ENCODE peak calls at places on chromosomes 7 and 10, in five cellular contexts. One of them, this sample, is unnamed. For H3K4me1, the result is how much of the 10 kb centered on the place peaks cover.

GRCh38 chr7:157526604-157527003 is 189.8 kb downstream of the DNAJB6 start:
- DNase-seq in NT2/D1: no peak
- DNase-seq in lung: no peak
- DNase-seq in naive thymus-derived CD4-positive, alpha-beta T cell: no peak
- DNase-seq in SJSA1: peak
- DNase-seq in this sample: no peak

GRCh38 chr10:57993302-57993701 is 274.4 kb downstream of the IPMK start:
- DNase-seq in NT2/D1: no peak
- DNase-seq in lung: no peak
- DNase-seq in naive thymus-derived CD4-positive, alpha-beta T cell: no peak
- DNase-seq in SJSA1: no peak
- DNase-seq in this sample: no peak

GRCh38 chr10:119517235-119518141 is 25.0 kb downstream of the RGS10 start:
- DNase-seq in NT2/D1: no peak
- DNase-seq in lung: no peak
- DNase-seq in naive thymus-derived CD4-positive, alpha-beta T cell: no peak
- DNase-seq in SJSA1: peak
- DNase-seq in this sample: no peak

GRCh38 chr7:100745184-100745583 is 11.8 kb downstream of the ZAN start:
- DNase-seq in NT2/D1: no peak
- DNase-seq in lung: no peak
- DNase-seq in naive thymus-derived CD4-positive, alpha-beta T cell: no peak
- DNase-seq in SJSA1: peak
- DNase-seq in this sample: no peak

GRCh38 chr10:99292159-99292558 is 37.0 kb upstream of the CNNM1 start:
- DNase-seq in NT2/D1: no peak
- DNase-seq in lung: no peak
- DNase-seq in naive thymus-derived CD4-positive, alpha-beta T cell: no peak
- DNase-seq in SJSA1: peak
- DNase-seq in this sample: no peak

GRCh38 chr7:135670179-135670578 is 7.9 kb downstream of the STMP1 start:
- DNase-seq in NT2/D1: no peak
- DNase-seq in lung: no peak
- DNase-seq in naive thymus-derived CD4-positive, alpha-beta T cell: no peak
- DNase-seq in SJSA1: no peak
- DNase-seq in this sample: no peak

GRCh38 chr7:140358771-140359095 is 39.6 kb downstream of the SLC37A3 start:
- DNase-seq in NT2/D1: no peak
- DNase-seq in lung: no peak
- DNase-seq in naive thymus-derived CD4-positive, alpha-beta T cell: no peak
- DNase-seq in SJSA1: no peak
- DNase-seq in this sample: no peak

GRCh38 chr7:144835166-144835611 is 664 bp downstream of the TPK1 start:
- DNase-seq in NT2/D1: no peak
- DNase-seq in lung: peak
- DNase-seq in naive thymus-derived CD4-positive, alpha-beta T cell: no peak
- DNase-seq in SJSA1: no peak
- DNase-seq in this sample: peak

GRCh38 chr7:99290980-99291607 is 18.5 kb downstream of the MYH16 start:
- DNase-seq in NT2/D1: no peak
- DNase-seq in lung: no peak
- DNase-seq in naive thymus-derived CD4-positive, alpha-beta T cell: no peak
- DNase-seq in SJSA1: no peak
- DNase-seq in this sample: peak

GRCh38 chr7:44608916-44609648 is 2.7 kb downstream of the OGDH start:
- DNase-seq in NT2/D1: peak
- DNase-seq in lung: no peak
- DNase-seq in naive thymus-derived CD4-positive, alpha-beta T cell: no peak
- DNase-seq in SJSA1: no peak
- DNase-seq in this sample: no peak

GRCh38 chr10:76070861-76071260 is 639.4 kb downstream of the LRMDA start:
- DNase-seq in NT2/D1: no peak
- DNase-seq in lung: no peak
- DNase-seq in naive thymus-derived CD4-positive, alpha-beta T cell: no peak
- DNase-seq in SJSA1: no peak
- DNase-seq in this sample: no peak

GRCh38 chr10:71980181-71981023 is 16.2 kb downstream of the CHST3 start:
- DNase-seq in NT2/D1: no peak
- DNase-seq in lung: no peak
- DNase-seq in naive thymus-derived CD4-positive, alpha-beta T cell: no peak
- DNase-seq in SJSA1: no peak
- DNase-seq in this sample: no peak

GRCh38 chr10:85601526-85601925 is 765.1 kb downstream of the GRID1 start:
- DNase-seq in NT2/D1: no peak
- DNase-seq in lung: no peak
- DNase-seq in naive thymus-derived CD4-positive, alpha-beta T cell: no peak
- DNase-seq in SJSA1: peak
- DNase-seq in this sample: no peak

GRCh38 chr10:17425584-17426262 is 28.7 kb downstream of the ST8SIA6 start:
- DNase-seq in NT2/D1: no peak
- DNase-seq in lung: no peak
- DNase-seq in naive thymus-derived CD4-positive, alpha-beta T cell: no peak
- DNase-seq in SJSA1: no peak
- DNase-seq in this sample: no peak

GRCh38 chr7:137958593-137959431 is 43.1 kb downstream of the CREB3L2 start:
- DNase-seq in NT2/D1: no peak
- DNase-seq in lung: no peak
- DNase-seq in naive thymus-derived CD4-positive, alpha-beta T cell: no peak
- DNase-seq in SJSA1: no peak
- DNase-seq in this sample: no peak

GRCh38 chr7:24978837-24979469 is 1.0 kb downstream of the OSBPL3 start:
- DNase-seq in NT2/D1: peak
- DNase-seq in lung: peak
- DNase-seq in naive thymus-derived CD4-positive, alpha-beta T cell: no peak
- DNase-seq in SJSA1: no peak
- DNase-seq in this sample: no peak
- H3K4me1 ChIP-seq in NT2/D1: under half
- H3K4me1 ChIP-seq in lung: under half
- H3K4me1 ChIP-seq in naive thymus-derived CD4-positive, alpha-beta T cell: under half
- H3K4me1 ChIP-seq in SJSA1: under half
- H3K4me1 ChIP-seq in this sample: under half

GRCh38 chr10:50600286-50600685 is 23.5 kb downstream of the SGMS1 start:
- DNase-seq in NT2/D1: no peak
- DNase-seq in lung: no peak
- DNase-seq in naive thymus-derived CD4-positive, alpha-beta T cell: no peak
- DNase-seq in SJSA1: no peak
- DNase-seq in this sample: no peak
- H3K4me1 ChIP-seq in NT2/D1: under half
- H3K4me1 ChIP-seq in lung: half or more
- H3K4me1 ChIP-seq in naive thymus-derived CD4-positive, alpha-beta T cell: under half
- H3K4me1 ChIP-seq in SJSA1: under half
- H3K4me1 ChIP-seq in this sample: under half

GRCh38 chr10:132450825-132451505 is 54.0 kb downstream of the PWWP2B start:
- DNase-seq in NT2/D1: no peak
- DNase-seq in lung: no peak
- DNase-seq in naive thymus-derived CD4-positive, alpha-beta T cell: no peak
- DNase-seq in SJSA1: no peak
- DNase-seq in this sample: no peak
- H3K4me1 ChIP-seq in NT2/D1: under half
- H3K4me1 ChIP-seq in lung: under half
- H3K4me1 ChIP-seq in naive thymus-derived CD4-positive, alpha-beta T cell: under half
- H3K4me1 ChIP-seq in SJSA1: under half
- H3K4me1 ChIP-seq in this sample: under half

DNA sequence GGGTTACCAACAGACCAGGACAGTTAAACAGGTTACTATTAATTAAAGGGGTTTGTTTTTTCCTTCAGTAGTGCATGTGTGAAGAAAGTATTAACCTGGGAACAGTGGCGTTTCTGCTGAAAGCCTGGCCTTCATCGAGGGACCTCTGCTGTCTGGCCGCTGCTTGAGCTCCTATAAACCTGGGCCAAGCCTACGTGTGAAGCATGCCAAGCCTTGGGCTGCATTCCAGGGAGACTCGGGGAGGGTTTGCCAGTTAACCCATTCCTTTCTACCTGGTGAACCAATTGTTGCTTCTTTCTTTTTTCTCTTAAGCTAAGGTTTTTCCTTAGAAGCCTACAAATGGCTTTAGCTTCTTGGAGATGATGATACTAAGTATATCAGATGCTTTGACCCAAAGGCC is 23.6 kb downstream of the PFKP start:
- DNase-seq in NT2/D1: no peak
- DNase-seq in lung: peak
- DNase-seq in naive thymus-derived CD4-positive, alpha-beta T cell: no peak
- DNase-seq in SJSA1: no peak
- DNase-seq in this sample: peak
- H3K4me1 ChIP-seq in NT2/D1: under half
- H3K4me1 ChIP-seq in lung: under half
- H3K4me1 ChIP-seq in naive thymus-derived CD4-positive, alpha-beta T cell: under half
- H3K4me1 ChIP-seq in SJSA1: half or more
- H3K4me1 ChIP-seq in this sample: under half

GRCh38 chr10:15796762-15797161 is 63.5 kb downstream of the MINDY3 start:
- DNase-seq in NT2/D1: no peak
- DNase-seq in lung: no peak
- DNase-seq in naive thymus-derived CD4-positive, alpha-beta T cell: no peak
- DNase-seq in SJSA1: no peak
- DNase-seq in this sample: no peak
- H3K4me1 ChIP-seq in NT2/D1: under half
- H3K4me1 ChIP-seq in lung: under half
- H3K4me1 ChIP-seq in naive thymus-derived CD4-positive, alpha-beta T cell: under half
- H3K4me1 ChIP-seq in SJSA1: under half
- H3K4me1 ChIP-seq in this sample: under half

DNA sequence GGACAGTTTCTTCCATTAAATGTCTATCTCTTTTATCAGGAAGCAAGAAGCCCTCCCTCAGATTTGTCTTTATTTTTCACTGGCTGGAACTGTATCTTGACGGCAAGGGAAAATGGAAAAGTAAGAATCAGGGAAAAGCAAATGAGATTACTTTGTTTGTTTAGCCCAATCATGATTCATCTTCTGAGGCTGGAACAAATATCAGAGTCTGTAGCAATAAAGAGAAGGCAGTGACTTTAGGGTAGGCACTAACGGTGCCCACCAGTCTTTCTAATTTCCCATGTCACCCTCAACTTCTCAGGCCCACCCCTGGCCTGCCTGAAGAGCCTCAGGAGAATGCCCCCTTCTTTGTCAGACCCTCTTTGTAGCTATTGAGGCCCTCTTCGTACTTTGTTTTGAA is 36.3 kb upstream of the GOLGA7B start:
- DNase-seq in NT2/D1: no peak
- DNase-seq in lung: no peak
- DNase-seq in naive thymus-derived CD4-positive, alpha-beta T cell: no peak
- DNase-seq in SJSA1: no peak
- DNase-seq in this sample: no peak
- H3K4me1 ChIP-seq in NT2/D1: under half
- H3K4me1 ChIP-seq in lung: under half
- H3K4me1 ChIP-seq in naive thymus-derived CD4-positive, alpha-beta T cell: under half
- H3K4me1 ChIP-seq in SJSA1: under half
- H3K4me1 ChIP-seq in this sample: under half

DNA sequence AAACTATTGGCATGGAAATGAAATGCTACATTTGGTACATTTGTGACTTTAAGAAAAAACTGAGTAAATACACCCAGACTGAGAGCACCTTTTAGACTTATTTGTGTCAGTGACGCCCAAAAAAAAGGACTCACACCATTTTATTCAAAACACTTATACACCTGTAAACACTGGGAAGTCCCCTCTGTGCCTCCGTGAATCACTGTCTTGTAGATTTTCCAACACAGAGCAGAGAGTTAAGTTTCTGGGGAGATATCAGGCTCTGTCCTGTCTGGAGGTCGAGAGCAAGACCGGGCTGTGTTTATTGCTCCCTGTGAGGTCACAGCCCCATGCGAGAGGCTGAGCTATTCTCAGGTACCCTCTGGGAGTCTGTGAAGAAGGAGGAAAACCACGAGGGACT is 60.7 kb upstream of the TM9SF3 start:
- DNase-seq in NT2/D1: no peak
- DNase-seq in lung: no peak
- DNase-seq in naive thymus-derived CD4-positive, alpha-beta T cell: no peak
- DNase-seq in SJSA1: no peak
- DNase-seq in this sample: no peak
- H3K4me1 ChIP-seq in NT2/D1: under half
- H3K4me1 ChIP-seq in lung: under half
- H3K4me1 ChIP-seq in naive thymus-derived CD4-positive, alpha-beta T cell: under half
- H3K4me1 ChIP-seq in SJSA1: under half
- H3K4me1 ChIP-seq in this sample: under half

This sample was measured in colonic mucosa.